ENCODE peak calls at places on chromosomes 6 and 20, in ten cellular contexts. C is SK-N-DZ; F is lung; V is neural progenitor cell; J is activated T-cell treated with anti-CD3 and anti-CD28 coated beads, Interleukin-2, amount 50 U/mL, for 48 hours; T is dermis blood vessel endothelial cell; B is stomach; H is nucleus accumbens; D is activated CD4-positive, alpha-beta T cell treated with anti-CD3 and anti-CD28 coated beads for 1 hour; Y is NCI-H524. K is an unnamed sample.

GRCh38 chr20:2093200-2093781 is 8.3 kb upstream of the STK35 start:
- DNase-seq in Y (peak), H (peak), B (peak), D (no peak), F (no peak), J (no peak), V (peak), T (peak), C (no peak), K (no peak)

GRCh38 chr20:6265204-6265904 is 142.5 kb upstream of the FERMT1 start:
- DNase-seq in B (no peak), J (no peak), T (peak), V (peak), H (no peak), Y (peak), D (no peak), C (no peak), F (no peak), K (peak)

GRCh38 chr6:52595000-52595795 is 18.3 kb upstream of the TRAM2 start:
- DNase-seq in D (no peak), B (no peak), V (peak), F (peak), C (peak), Y (peak), T (peak), H (no peak), J (no peak), K (peak)

GRCh38 chr6:350371-350770 is 41.2 kb upstream of the IRF4 start:
- DNase-seq in D (no peak), J (no peak), T (no peak), V (no peak), Y (no peak), H (no peak), F (no peak), C (no peak), B (no peak), K (no peak)

GRCh38 chr6:25344827-25345226 is 65.7 kb downstream of the CARMIL1 start:
- DNase-seq in C (no peak), F (no peak), D (no peak), J (no peak), B (no peak), T (no peak), Y (no peak), V (no peak), H (no peak), K (no peak)

GRCh38 chr20:45969712-45970634 is 2.0 kb downstream of the ZNF335 start:
- DNase-seq in T (peak), D (no peak), H (no peak), C (peak), J (no peak), V (peak), F (no peak), Y (peak), B (no peak), K (peak)

GRCh38 chr6:31540640-31541039 is 1.2 kb downstream of the DDX39B start:
- DNase-seq in T (no peak), C (no peak), V (no peak), F (no peak), B (no peak), J (no peak), H (no peak), Y (no peak), D (no peak), K (no peak)

GRCh38 chr6:127618729-127619128 is 41.8 kb downstream of the C6orf58 start:
- DNase-seq in H (no peak), J (no peak), B (no peak), T (no peak), F (no peak), V (no peak), D (no peak), C (no peak), Y (no peak), K (no peak)

GRCh38 chr6:124679392-124679791 is 282.8 kb upstream of the RNF217 start:
- DNase-seq in T (no peak), H (no peak), C (no peak), V (no peak), B (no peak), F (no peak), J (no peak), Y (no peak), D (no peak), K (no peak)

GRCh38 chr20:57888591-57888990 is 178.8 kb upstream of the PMEPA1 start:
- DNase-seq in T (no peak), J (no peak), V (no peak), B (no peak), F (no peak), C (no peak), H (no peak), Y (no peak), D (no peak), K (no peak)

GRCh38 chr6:37630281-37630799 is 67.3 kb downstream of the MDGA1 start:
- DNase-seq in D (no peak), Y (no peak), C (no peak), F (no peak), B (peak), V (no peak), H (no peak), T (peak), J (no peak), K (no peak)

GRCh38 chr20:46122071-46122470 is 4.0 kb downstream of the CD40 start:
- DNase-seq in B (peak), H (no peak), C (no peak), J (peak), T (peak), Y (no peak), V (no peak), F (no peak), D (no peak), K (no peak)

GRCh38 chr6:110875548-110876169 is 1.1 kb downstream of the AMD1 start:
- DNase-seq in V (peak), T (peak), B (peak), D (peak), C (peak), Y (no peak), F (peak), H (peak), J (peak), K (no peak)

GRCh38 chr6:89387516-89388222 is 24.4 kb downstream of the RRAGD start:
- DNase-seq in C (no peak), H (no peak), Y (no peak), T (no peak), J (no peak), D (no peak), V (no peak), B (no peak), F (no peak), K (no peak)

GRCh38 chr6:139738801-139739490 is 364.5 kb upstream of the CITED2 start:
- DNase-seq in F (no peak), C (no peak), B (no peak), H (no peak), Y (no peak), J (no peak), T (no peak), V (no peak), D (no peak), K (no peak)

GRCh38 chr20:24746351-24746685 is 202.8 kb upstream of the CST7 start:
- DNase-seq in T (no peak), Y (no peak), H (no peak), J (no peak), C (no peak), B (peak), D (no peak), F (peak), V (no peak), K (no peak)

GRCh38 chr6:111253999-111254778 is 166.9 kb downstream of the SLC16A10 start:
- DNase-seq in Y (peak), D (no peak), J (no peak), B (no peak), F (no peak), C (no peak), H (no peak), V (no peak), T (no peak), K (no peak)

GRCh38 chr6:83590413-83590812 is 78.1 kb downstream of the PRSS35 start:
- DNase-seq in V (no peak), Y (no peak), J (no peak), T (no peak), D (no peak), H (no peak), F (no peak), B (no peak), C (no peak), K (peak)

GRCh38 chr6:44054635-44055559 is 72.4 kb downstream of the MRPL14 start:
- DNase-seq in D (no peak), B (no peak), J (no peak), Y (no peak), F (no peak), C (peak), T (no peak), H (no peak), V (no peak), K (no peak)

GRCh38 chr20:43915209-43916072 is 789 bp downstream of the TOX2 start:
- DNase-seq in H (no peak), Y (no peak), F (no peak), V (peak), D (peak), B (no peak), T (peak), J (peak), C (no peak), K (no peak)

GRCh38 chr6:13375360-13375878 is 47.1 kb upstream of the TBC1D7 start:
- DNase-seq in B (no peak), D (no peak), J (peak), T (peak), H (no peak), V (no peak), F (no peak), Y (no peak), C (no peak), K (no peak)

GRCh38 chr20:59291740-59292139 is 8.7 kb upstream of the EDN3 start:
- DNase-seq in B (no peak), T (no peak), D (no peak), H (no peak), J (no peak), C (no peak), F (no peak), Y (no peak), V (no peak), K (no peak)

GRCh38 chr6:33431880-33432541 is 12.1 kb downstream of the SYNGAP1 start:
- DNase-seq in J (no peak), H (no peak), Y (no peak), C (no peak), F (no peak), B (no peak), D (no peak), T (no peak), V (peak), K (peak)

GRCh38 chr6:132780770-132781371 is 17.6 kb downstream of the SLC18B1 start:
- DNase-seq in B (no peak), J (no peak), F (no peak), D (no peak), T (peak), Y (no peak), C (no peak), H (no peak), V (peak), K (peak)

GRCh38 chr20:34536798-34537394 is 20.7 kb downstream of the DYNLRB1 start:
- DNase-seq in T (peak), F (no peak), H (peak), C (peak), D (peak), V (peak), Y (peak), B (peak), J (peak), K (peak)

K was measured in Kasumi-1.